ENCODE peak calls at places on chromosomes 12 and 14, in eight cellular contexts. One of them, this sample, is unnamed.

GRCh38 chr14:21510735-21511657 is at the start of gene METTL3:
- DNase-seq in transverse colon: peak
- DNase-seq in HS-5: peak
- DNase-seq in NCI-H1092 treated with DMSO at 0.1 percent for 48 hours: peak
- DNase-seq in activated CD4-positive, CD25-positive, alpha-beta regulatory T cell treated with anti-CD3 and anti-CD28 coated beads, Interleukin-2, amount 50 U/mL, for 72 hours: peak
- DNase-seq in nucleus accumbens: peak
- DNase-seq in smooth muscle cell of the brain vasculature: peak
- DNase-seq in uterus: peak
- DNase-seq in this sample: peak

GRCh38 chr12:108561852-108562347 is 496 bp upstream of the ISCU start:
- DNase-seq in NCI-H1092 treated with DMSO at 0.1 percent for 48 hours: no peak
- DNase-seq in smooth muscle cell of the brain vasculature: no peak
- DNase-seq in transverse colon: no peak
- DNase-seq in HS-5: no peak
- DNase-seq in uterus: no peak
- DNase-seq in activated CD4-positive, CD25-positive, alpha-beta regulatory T cell treated with anti-CD3 and anti-CD28 coated beads, Interleukin-2, amount 50 U/mL, for 72 hours: no peak
- DNase-seq in nucleus accumbens: no peak
- DNase-seq in this sample: no peak

GRCh38 chr12:28145211-28145610 is 45.0 kb upstream of the CCDC91 start:
- DNase-seq in transverse colon: no peak
- DNase-seq in nucleus accumbens: no peak
- DNase-seq in activated CD4-positive, CD25-positive, alpha-beta regulatory T cell treated with anti-CD3 and anti-CD28 coated beads, Interleukin-2, amount 50 U/mL, for 72 hours: no peak
- DNase-seq in uterus: no peak
- DNase-seq in smooth muscle cell of the brain vasculature: no peak
- DNase-seq in HS-5: no peak
- DNase-seq in NCI-H1092 treated with DMSO at 0.1 percent for 48 hours: no peak
- DNase-seq in this sample: no peak

GRCh38 chr14:51653096-51653814 is 1.5 kb downstream of the FRMD6 start:
- DNase-seq in uterus: peak
- DNase-seq in smooth muscle cell of the brain vasculature: peak
- DNase-seq in transverse colon: no peak
- DNase-seq in HS-5: peak
- DNase-seq in NCI-H1092 treated with DMSO at 0.1 percent for 48 hours: no peak
- DNase-seq in activated CD4-positive, CD25-positive, alpha-beta regulatory T cell treated with anti-CD3 and anti-CD28 coated beads, Interleukin-2, amount 50 U/mL, for 72 hours: no peak
- DNase-seq in nucleus accumbens: no peak
- DNase-seq in this sample: no peak

GRCh38 chr14:32627545-32628298 is 298.6 kb downstream of the AKAP6 start:
- DNase-seq in activated CD4-positive, CD25-positive, alpha-beta regulatory T cell treated with anti-CD3 and anti-CD28 coated beads, Interleukin-2, amount 50 U/mL, for 72 hours: no peak
- DNase-seq in NCI-H1092 treated with DMSO at 0.1 percent for 48 hours: peak
- DNase-seq in smooth muscle cell of the brain vasculature: no peak
- DNase-seq in uterus: no peak
- DNase-seq in HS-5: no peak
- DNase-seq in nucleus accumbens: no peak
- DNase-seq in transverse colon: no peak
- DNase-seq in this sample: no peak

GRCh38 chr12:56695327-56696101 is 7.4 kb upstream of the PTGES3 start:
- DNase-seq in uterus: no peak
- DNase-seq in smooth muscle cell of the brain vasculature: no peak
- DNase-seq in transverse colon: no peak
- DNase-seq in NCI-H1092 treated with DMSO at 0.1 percent for 48 hours: no peak
- DNase-seq in activated CD4-positive, CD25-positive, alpha-beta regulatory T cell treated with anti-CD3 and anti-CD28 coated beads, Interleukin-2, amount 50 U/mL, for 72 hours: no peak
- DNase-seq in HS-5: no peak
- DNase-seq in nucleus accumbens: no peak
- DNase-seq in this sample: no peak

GRCh38 chr14:96398432-96398831 is 6.5 kb downstream of the AK7 start:
- DNase-seq in smooth muscle cell of the brain vasculature: no peak
- DNase-seq in NCI-H1092 treated with DMSO at 0.1 percent for 48 hours: no peak
- DNase-seq in activated CD4-positive, CD25-positive, alpha-beta regulatory T cell treated with anti-CD3 and anti-CD28 coated beads, Interleukin-2, amount 50 U/mL, for 72 hours: no peak
- DNase-seq in nucleus accumbens: no peak
- DNase-seq in HS-5: no peak
- DNase-seq in uterus: no peak
- DNase-seq in transverse colon: no peak
- DNase-seq in this sample: no peak

GRCh38 chr14:76268700-76269099 is 107.2 kb upstream of the ESRRB start:
- DNase-seq in transverse colon: no peak
- DNase-seq in uterus: no peak
- DNase-seq in activated CD4-positive, CD25-positive, alpha-beta regulatory T cell treated with anti-CD3 and anti-CD28 coated beads, Interleukin-2, amount 50 U/mL, for 72 hours: no peak
- DNase-seq in NCI-H1092 treated with DMSO at 0.1 percent for 48 hours: no peak
- DNase-seq in HS-5: no peak
- DNase-seq in smooth muscle cell of the brain vasculature: no peak
- DNase-seq in nucleus accumbens: no peak
- DNase-seq in this sample: no peak

GRCh38 chr14:61147898-61148549 is 133.1 kb downstream of the TMEM30B start:
- DNase-seq in uterus: no peak
- DNase-seq in activated CD4-positive, CD25-positive, alpha-beta regulatory T cell treated with anti-CD3 and anti-CD28 coated beads, Interleukin-2, amount 50 U/mL, for 72 hours: no peak
- DNase-seq in transverse colon: no peak
- DNase-seq in smooth muscle cell of the brain vasculature: no peak
- DNase-seq in nucleus accumbens: peak
- DNase-seq in HS-5: no peak
- DNase-seq in NCI-H1092 treated with DMSO at 0.1 percent for 48 hours: no peak
- DNase-seq in this sample: no peak

GRCh38 chr12:122473543-122474323 is 27.0 kb downstream of the ZCCHC8 start:
- DNase-seq in nucleus accumbens: no peak
- DNase-seq in smooth muscle cell of the brain vasculature: no peak
- DNase-seq in activated CD4-positive, CD25-positive, alpha-beta regulatory T cell treated with anti-CD3 and anti-CD28 coated beads, Interleukin-2, amount 50 U/mL, for 72 hours: peak
- DNase-seq in transverse colon: no peak
- DNase-seq in HS-5: no peak
- DNase-seq in uterus: peak
- DNase-seq in NCI-H1092 treated with DMSO at 0.1 percent for 48 hours: no peak
- DNase-seq in this sample: peak

GRCh38 chr14:61127099-61127498 is 146.1 kb downstream of the SLC38A6 start:
- DNase-seq in HS-5: no peak
- DNase-seq in activated CD4-positive, CD25-positive, alpha-beta regulatory T cell treated with anti-CD3 and anti-CD28 coated beads, Interleukin-2, amount 50 U/mL, for 72 hours: no peak
- DNase-seq in uterus: no peak
- DNase-seq in NCI-H1092 treated with DMSO at 0.1 percent for 48 hours: no peak
- DNase-seq in nucleus accumbens: no peak
- DNase-seq in transverse colon: no peak
- DNase-seq in smooth muscle cell of the brain vasculature: no peak
- DNase-seq in this sample: no peak

GRCh38 chr14:21846227-21846885 is 172.7 kb upstream of the OR4E1 start:
- DNase-seq in HS-5: no peak
- DNase-seq in activated CD4-positive, CD25-positive, alpha-beta regulatory T cell treated with anti-CD3 and anti-CD28 coated beads, Interleukin-2, amount 50 U/mL, for 72 hours: peak
- DNase-seq in uterus: no peak
- DNase-seq in transverse colon: peak
- DNase-seq in NCI-H1092 treated with DMSO at 0.1 percent for 48 hours: no peak
- DNase-seq in nucleus accumbens: no peak
- DNase-seq in smooth muscle cell of the brain vasculature: no peak
- DNase-seq in this sample: peak

GRCh38 chr14:68364823-68365222 is 428.0 kb downstream of the ZFP36L1 start:
- DNase-seq in smooth muscle cell of the brain vasculature: no peak
- DNase-seq in HS-5: no peak
- DNase-seq in activated CD4-positive, CD25-positive, alpha-beta regulatory T cell treated with anti-CD3 and anti-CD28 coated beads, Interleukin-2, amount 50 U/mL, for 72 hours: no peak
- DNase-seq in transverse colon: no peak
- DNase-seq in uterus: no peak
- DNase-seq in nucleus accumbens: no peak
- DNase-seq in NCI-H1092 treated with DMSO at 0.1 percent for 48 hours: no peak
- DNase-seq in this sample: no peak

GRCh38 chr12:57614178-57614947 is 3.1 kb downstream of the ARHGEF25 start:
- DNase-seq in uterus: peak
- DNase-seq in nucleus accumbens: no peak
- DNase-seq in smooth muscle cell of the brain vasculature: no peak
- DNase-seq in transverse colon: no peak
- DNase-seq in NCI-H1092 treated with DMSO at 0.1 percent for 48 hours: no peak
- DNase-seq in activated CD4-positive, CD25-positive, alpha-beta regulatory T cell treated with anti-CD3 and anti-CD28 coated beads, Interleukin-2, amount 50 U/mL, for 72 hours: peak
- DNase-seq in HS-5: no peak
- DNase-seq in this sample: no peak

GRCh38 chr14:63854330-63854729 is 1.5 kb downstream of the SYNE2 start:
- DNase-seq in activated CD4-positive, CD25-positive, alpha-beta regulatory T cell treated with anti-CD3 and anti-CD28 coated beads, Interleukin-2, amount 50 U/mL, for 72 hours: no peak
- DNase-seq in transverse colon: no peak
- DNase-seq in uterus: no peak
- DNase-seq in smooth muscle cell of the brain vasculature: no peak
- DNase-seq in nucleus accumbens: no peak
- DNase-seq in HS-5: no peak
- DNase-seq in NCI-H1092 treated with DMSO at 0.1 percent for 48 hours: peak
- DNase-seq in this sample: no peak

GRCh38 chr14:39015360-39015961 is 87.6 kb downstream of the SEC23A start:
- DNase-seq in nucleus accumbens: no peak
- DNase-seq in HS-5: peak
- DNase-seq in activated CD4-positive, CD25-positive, alpha-beta regulatory T cell treated with anti-CD3 and anti-CD28 coated beads, Interleukin-2, amount 50 U/mL, for 72 hours: no peak
- DNase-seq in uterus: no peak
- DNase-seq in transverse colon: peak
- DNase-seq in smooth muscle cell of the brain vasculature: peak
- DNase-seq in NCI-H1092 treated with DMSO at 0.1 percent for 48 hours: peak
- DNase-seq in this sample: no peak

GRCh38 chr12:53499261-53500118 is at the start of gene MAP3K12:
- DNase-seq in activated CD4-positive, CD25-positive, alpha-beta regulatory T cell treated with anti-CD3 and anti-CD28 coated beads, Interleukin-2, amount 50 U/mL, for 72 hours: peak
- DNase-seq in smooth muscle cell of the brain vasculature: no peak
- DNase-seq in NCI-H1092 treated with DMSO at 0.1 percent for 48 hours: peak
- DNase-seq in nucleus accumbens: peak
- DNase-seq in HS-5: no peak
- DNase-seq in uterus: peak
- DNase-seq in transverse colon: peak
- DNase-seq in this sample: peak

GRCh38 chr12:48601013-48601756 is 31.3 kb upstream of the LALBA start:
- DNase-seq in smooth muscle cell of the brain vasculature: no peak
- DNase-seq in activated CD4-positive, CD25-positive, alpha-beta regulatory T cell treated with anti-CD3 and anti-CD28 coated beads, Interleukin-2, amount 50 U/mL, for 72 hours: no peak
- DNase-seq in HS-5: no peak
- DNase-seq in NCI-H1092 treated with DMSO at 0.1 percent for 48 hours: no peak
- DNase-seq in transverse colon: no peak
- DNase-seq in uterus: no peak
- DNase-seq in nucleus accumbens: no peak
- DNase-seq in this sample: no peak

GRCh38 chr14:104537613-104537988 is 42.0 kb upstream of the C14orf180 start:
- DNase-seq in nucleus accumbens: no peak
- DNase-seq in HS-5: no peak
- DNase-seq in transverse colon: no peak
- DNase-seq in NCI-H1092 treated with DMSO at 0.1 percent for 48 hours: no peak
- DNase-seq in uterus: no peak
- DNase-seq in activated CD4-positive, CD25-positive, alpha-beta regulatory T cell treated with anti-CD3 and anti-CD28 coated beads, Interleukin-2, amount 50 U/mL, for 72 hours: no peak
- DNase-seq in smooth muscle cell of the brain vasculature: no peak
- DNase-seq in this sample: no peak

GRCh38 chr14:57364659-57365450 is 25.5 kb upstream of the NAA30 start:
- DNase-seq in nucleus accumbens: no peak
- DNase-seq in smooth muscle cell of the brain vasculature: no peak
- DNase-seq in HS-5: no peak
- DNase-seq in activated CD4-positive, CD25-positive, alpha-beta regulatory T cell treated with anti-CD3 and anti-CD28 coated beads, Interleukin-2, amount 50 U/mL, for 72 hours: no peak
- DNase-seq in NCI-H1092 treated with DMSO at 0.1 percent for 48 hours: no peak
- DNase-seq in uterus: no peak
- DNase-seq in transverse colon: no peak
- DNase-seq in this sample: no peak

GRCh38 chr12:130126023-130126432 is 36.2 kb upstream of the FZD10 start:
- DNase-seq in activated CD4-positive, CD25-positive, alpha-beta regulatory T cell treated with anti-CD3 and anti-CD28 coated beads, Interleukin-2, amount 50 U/mL, for 72 hours: no peak
- DNase-seq in NCI-H1092 treated with DMSO at 0.1 percent for 48 hours: no peak
- DNase-seq in transverse colon: no peak
- DNase-seq in nucleus accumbens: no peak
- DNase-seq in smooth muscle cell of the brain vasculature: no peak
- DNase-seq in uterus: no peak
- DNase-seq in HS-5: no peak
- DNase-seq in this sample: no peak

GRCh38 chr12:76032043-76032981 is 736 bp upstream of the PHLDA1 start:
- DNase-seq in activated CD4-positive, CD25-positive, alpha-beta regulatory T cell treated with anti-CD3 and anti-CD28 coated beads, Interleukin-2, amount 50 U/mL, for 72 hours: no peak
- DNase-seq in smooth muscle cell of the brain vasculature: no peak
- DNase-seq in transverse colon: peak
- DNase-seq in nucleus accumbens: peak
- DNase-seq in uterus: peak
- DNase-seq in HS-5: peak
- DNase-seq in NCI-H1092 treated with DMSO at 0.1 percent for 48 hours: no peak
- DNase-seq in this sample: peak

GRCh38 chr12:131090254-131091210 is 136.8 kb downstream of the ADGRD1 start:
- DNase-seq in nucleus accumbens: no peak
- DNase-seq in HS-5: no peak
- DNase-seq in activated CD4-positive, CD25-positive, alpha-beta regulatory T cell treated with anti-CD3 and anti-CD28 coated beads, Interleukin-2, amount 50 U/mL, for 72 hours: no peak
- DNase-seq in uterus: peak
- DNase-seq in transverse colon: peak
- DNase-seq in NCI-H1092 treated with DMSO at 0.1 percent for 48 hours: no peak
- DNase-seq in smooth muscle cell of the brain vasculature: no peak
- DNase-seq in this sample: no peak

GRCh38 chr12:53722450-53723041 is 4.7 kb downstream of the CALCOCO1 start:
- DNase-seq in nucleus accumbens: no peak
- DNase-seq in HS-5: no peak
- DNase-seq in transverse colon: no peak
- DNase-seq in uterus: no peak
- DNase-seq in smooth muscle cell of the brain vasculature: no peak
- DNase-seq in NCI-H1092 treated with DMSO at 0.1 percent for 48 hours: no peak
- DNase-seq in activated CD4-positive, CD25-positive, alpha-beta regulatory T cell treated with anti-CD3 and anti-CD28 coated beads, Interleukin-2, amount 50 U/mL, for 72 hours: no peak
- DNase-seq in this sample: no peak

GRCh38 chr14:80621701-80622100 is 319.8 kb downstream of the CEP128 start:
- DNase-seq in transverse colon: no peak
- DNase-seq in smooth muscle cell of the brain vasculature: no peak
- DNase-seq in activated CD4-positive, CD25-positive, alpha-beta regulatory T cell treated with anti-CD3 and anti-CD28 coated beads, Interleukin-2, amount 50 U/mL, for 72 hours: no peak
- DNase-seq in nucleus accumbens: no peak
- DNase-seq in HS-5: no peak
- DNase-seq in NCI-H1092 treated with DMSO at 0.1 percent for 48 hours: no peak
- DNase-seq in uterus: no peak
- DNase-seq in this sample: no peak

GRCh38 chr14:61720302-61720677 is 25.0 kb downstream of the HIF1A start:
- DNase-seq in uterus: no peak
- DNase-seq in smooth muscle cell of the brain vasculature: no peak
- DNase-seq in NCI-H1092 treated with DMSO at 0.1 percent for 48 hours: no peak
- DNase-seq in nucleus accumbens: no peak
- DNase-seq in HS-5: no peak
- DNase-seq in activated CD4-positive, CD25-positive, alpha-beta regulatory T cell treated with anti-CD3 and anti-CD28 coated beads, Interleukin-2, amount 50 U/mL, for 72 hours: no peak
- DNase-seq in transverse colon: no peak
- DNase-seq in this sample: no peak

GRCh38 chr12:114481200-114481535 is 75.2 kb upstream of the TBX5 start:
- DNase-seq in NCI-H1092 treated with DMSO at 0.1 percent for 48 hours: no peak
- DNase-seq in nucleus accumbens: no peak
- DNase-seq in activated CD4-positive, CD25-positive, alpha-beta regulatory T cell treated with anti-CD3 and anti-CD28 coated beads, Interleukin-2, amount 50 U/mL, for 72 hours: no peak
- DNase-seq in smooth muscle cell of the brain vasculature: no peak
- DNase-seq in uterus: no peak
- DNase-seq in HS-5: no peak
- DNase-seq in transverse colon: no peak
- DNase-seq in this sample: no peak

GRCh38 chr14:86766469-86766868 is 1226.5 kb downstream of the GALC start:
- DNase-seq in activated CD4-positive, CD25-positive, alpha-beta regulatory T cell treated with anti-CD3 and anti-CD28 coated beads, Interleukin-2, amount 50 U/mL, for 72 hours: no peak
- DNase-seq in nucleus accumbens: no peak
- DNase-seq in smooth muscle cell of the brain vasculature: no peak
- DNase-seq in NCI-H1092 treated with DMSO at 0.1 percent for 48 hours: no peak
- DNase-seq in HS-5: no peak
- DNase-seq in transverse colon: no peak
- DNase-seq in uterus: no peak
- DNase-seq in this sample: no peak

GRCh38 chr12:101854747-101855146 is 22.6 kb upstream of the DRAM1 start:
- DNase-seq in uterus: no peak
- DNase-seq in nucleus accumbens: no peak
- DNase-seq in smooth muscle cell of the brain vasculature: no peak
- DNase-seq in activated CD4-positive, CD25-positive, alpha-beta regulatory T cell treated with anti-CD3 and anti-CD28 coated beads, Interleukin-2, amount 50 U/mL, for 72 hours: no peak
- DNase-seq in NCI-H1092 treated with DMSO at 0.1 percent for 48 hours: no peak
- DNase-seq in transverse colon: no peak
- DNase-seq in HS-5: no peak
- DNase-seq in this sample: no peak

GRCh38 chr12:106304001-106304421 is 1.5 kb downstream of the TCP11L2 start:
- DNase-seq in transverse colon: no peak
- DNase-seq in NCI-H1092 treated with DMSO at 0.1 percent for 48 hours: no peak
- DNase-seq in smooth muscle cell of the brain vasculature: no peak
- DNase-seq in activated CD4-positive, CD25-positive, alpha-beta regulatory T cell treated with anti-CD3 and anti-CD28 coated beads, Interleukin-2, amount 50 U/mL, for 72 hours: peak
- DNase-seq in nucleus accumbens: no peak
- DNase-seq in HS-5: no peak
- DNase-seq in uterus: peak
- DNase-seq in this sample: no peak

GRCh38 chr12:53862831-53863230 is 75.8 kb upstream of the HOXC13 start:
- DNase-seq in HS-5: peak
- DNase-seq in smooth muscle cell of the brain vasculature: no peak
- DNase-seq in activated CD4-positive, CD25-positive, alpha-beta regulatory T cell treated with anti-CD3 and anti-CD28 coated beads, Interleukin-2, amount 50 U/mL, for 72 hours: no peak
- DNase-seq in uterus: no peak
- DNase-seq in nucleus accumbens: no peak
- DNase-seq in transverse colon: no peak
- DNase-seq in NCI-H1092 treated with DMSO at 0.1 percent for 48 hours: no peak
- DNase-seq in this sample: no peak

This sample was measured in stomach.